ENCODE peak calls at places on chromosomes 3 and 15, in nine cellular contexts. T is HCT116; N is non-pigmented ciliary epithelial cell; Y is A549; X is stimulated activated CD8-positive, alpha-beta memory T cell treated with anti-CD3 and anti-CD28 coated beads, Interleukin-7, amount 100 ng/mL, for 4 hours; P is HS-27A; D is C1 segment of cervical spinal cord; R is NCI-H748 treated with DMSO at 0.1 percent for 48 hours; W is NCI-H1092. G is an unnamed sample.
A peak's percentile ranks its signal among the peaks of the same experiment; 100 is the strongest.

GRCh38 chr3:100615684-100616083 is 6.3 kb downstream of the ADGRG7 start:
- DNase-seq in T (no peak), N (no peak), Y (no peak), X (no peak), P (no peak), D (no peak), R (no peak), W (no peak), G (no peak)

GRCh38 chr3:160129459-160130061 is 95.7 kb upstream of the C3orf80 start:
- DNase-seq in T (no peak), N (peak; percentile 94), Y (peak; percentile 38), X (no peak), P (peak; percentile 27), D (no peak), R (no peak), W (no peak), G (no peak)

GRCh38 chr3:23071306-23071705 is 131.8 kb upstream of the UBE2E2 start:
- DNase-seq in T (no peak), N (no peak), Y (no peak), X (no peak), P (no peak), D (peak; percentile 58), R (no peak), W (no peak), G (no peak)

GRCh38 chr3:8887435-8888295 is 75.6 kb downstream of the RAD18 start:
- DNase-seq in T (no peak), N (no peak), Y (no peak), X (no peak), P (no peak), D (no peak), R (no peak), W (no peak), G (no peak)

GRCh38 chr3:120218981-120219380 is 66.0 kb downstream of the GPR156 start:
- DNase-seq in T (no peak), N (no peak), Y (no peak), X (no peak), P (no peak), D (no peak), R (no peak), W (no peak), G (no peak)

GRCh38 chr3:143302638-143303171 is 183.1 kb downstream of the CHST2 start:
- DNase-seq in T (no peak), N (peak; percentile 36), Y (no peak), X (no peak), P (peak; percentile 77), D (no peak), R (no peak), W (no peak), G (no peak)

GRCh38 chr15:43762824-43763223 is 13.9 kb downstream of the ELL3 start:
- DNase-seq in T (no peak), N (no peak), Y (no peak), X (no peak), P (no peak), D (no peak), R (no peak), W (no peak), G (no peak)

GRCh38 chr15:85886345-85886935 is 91.7 kb upstream of the KLHL25 start:
- DNase-seq in T (no peak), N (no peak), Y (no peak), X (no peak), P (no peak), D (no peak), R (no peak), W (no peak), G (no peak)

GRCh38 chr3:23146163-23146562 is 57.0 kb upstream of the UBE2E2 start:
- DNase-seq in T (no peak), N (no peak), Y (no peak), X (no peak), P (no peak), D (no peak), R (no peak), W (no peak), G (no peak)

GRCh38 chr3:122890077-122890484 is 95.2 kb downstream of the SLC49A4 start:
- DNase-seq in T (no peak), N (peak; percentile 14), Y (no peak), X (no peak), P (no peak), D (peak; percentile 68), R (no peak), W (no peak), G (no peak)

GRCh38 chr3:119660474-119661150 is at the start of gene POPDC2:
- DNase-seq in T (no peak), N (no peak), Y (no peak), X (no peak), P (no peak), D (no peak), R (no peak), W (no peak), G (no peak)

GRCh38 chr15:65981837-65982696 is 112.8 kb downstream of the RAB11A start:
- DNase-seq in T (peak; percentile 15), N (no peak), Y (peak; percentile 70), X (peak; percentile 68), P (no peak), D (no peak), R (peak; percentile 48), W (no peak), G (peak; percentile 39)

GRCh38 chr3:190605385-190605784 is 91.5 kb downstream of the IL1RAP start:
- DNase-seq in T (no peak), N (no peak), Y (no peak), X (no peak), P (no peak), D (no peak), R (no peak), W (no peak), G (no peak)

GRCh38 chr3:133865136-133865855 is 30.4 kb downstream of the RAB6B start:
- DNase-seq in T (no peak), N (no peak), Y (no peak), X (no peak), P (no peak), D (no peak), R (no peak), W (no peak), G (no peak)

GRCh38 chr15:28876131-28876844 is 9.5 kb upstream of the APBA2 start:
- DNase-seq in T (no peak), N (no peak), Y (no peak), X (no peak), P (no peak), D (peak; percentile 40), R (no peak), W (no peak), G (no peak)

GRCh38 chr3:63015614-63016016 is 140.4 kb upstream of the CADPS start:
- DNase-seq in T (no peak), N (no peak), Y (no peak), X (no peak), P (no peak), D (no peak), R (no peak), W (no peak), G (no peak)

GRCh38 chr3:169457807-169458206 is 205.7 kb downstream of the MECOM start:
- DNase-seq in T (no peak), N (no peak), Y (no peak), X (no peak), P (no peak), D (no peak), R (peak; percentile 47), W (no peak), G (no peak)

GRCh38 chr15:55245058-55245457 is 44.6 kb downstream of the RAB27A start:
- DNase-seq in T (no peak), N (no peak), Y (no peak), X (no peak), P (no peak), D (no peak), R (no peak), W (no peak), G (no peak)

GRCh38 chr3:52225452-52226228 is at the start of gene TLR9:
- DNase-seq in T (no peak), N (no peak), Y (no peak), X (no peak), P (no peak), D (no peak), R (no peak), W (no peak), G (no peak)

GRCh38 chr3:176167272-176167671 is 1030.0 kb downstream of the TBL1XR1 start:
- DNase-seq in T (peak; percentile 41), N (no peak), Y (no peak), X (no peak), P (no peak), D (no peak), R (peak; percentile 60), W (no peak), G (no peak)

GRCh38 chr3:27209595-27210264 is 159.5 kb downstream of the NEK10 start:
- DNase-seq in T (no peak), N (no peak), Y (no peak), X (no peak), P (no peak), D (no peak), R (no peak), W (no peak), G (no peak)

GRCh38 chr3:126013742-126014141 is 44.8 kb downstream of the ROPN1B start:
- DNase-seq in T (no peak), N (no peak), Y (no peak), X (no peak), P (no peak), D (no peak), R (no peak), W (no peak), G (peak; percentile 23)

GRCh38 chr15:62403164-62403809 is 238.2 kb upstream of the C2CD4B start:
- DNase-seq in T (no peak), N (peak; percentile 55), Y (no peak), X (no peak), P (peak; percentile 86), D (no peak), R (no peak), W (no peak), G (no peak)

GRCh38 chr3:167066977-167067843 is 312.9 kb downstream of the ZBBX start:
- DNase-seq in T (no peak), N (no peak), Y (no peak), X (no peak), P (no peak), D (no peak), R (peak; percentile 87), W (peak; percentile 40), G (no peak)

GRCh38 chr15:97566957-97567356 is 393.5 kb upstream of the ARRDC4 start:
- DNase-seq in T (no peak), N (no peak), Y (no peak), X (no peak), P (no peak), D (no peak), R (no peak), W (no peak), G (no peak)

GRCh38 chr15:57728436-57728835 is 21.9 kb downstream of the POLR2M start:
- DNase-seq in T (no peak), N (no peak), Y (no peak), X (no peak), P (no peak), D (no peak), R (no peak), W (no peak), G (no peak)

GRCh38 chr3:194756460-194757355 is 71.0 kb downstream of the FAM43A start:
- DNase-seq in T (no peak), N (no peak), Y (no peak), X (no peak), P (no peak), D (peak; percentile 91), R (no peak), W (no peak), G (peak; percentile 41)

GRCh38 chr3:13574798-13575451 is 26.0 kb downstream of the FBLN2 start:
- DNase-seq in T (no peak), N (peak; percentile 24), Y (no peak), X (no peak), P (no peak), D (no peak), R (no peak), W (no peak), G (no peak)

GRCh38 chr3:173588547-173588946 is 191.0 kb downstream of the NLGN1 start:
- DNase-seq in T (no peak), N (no peak), Y (no peak), X (no peak), P (no peak), D (no peak), R (no peak), W (no peak), G (no peak)

GRCh38 chr3:187742351-187743171 is 2.7 kb downstream of the BCL6 start:
- DNase-seq in T (no peak), N (no peak), Y (no peak), X (no peak), P (no peak), D (no peak), R (no peak), W (no peak), G (no peak)

GRCh38 chr3:46922426-46922825 is 44.9 kb downstream of the PTH1R start:
- DNase-seq in T (no peak), N (no peak), Y (no peak), X (no peak), P (no peak), D (no peak), R (no peak), W (no peak), G (no peak)

G was measured in activated naive CD4-positive, alpha-beta T cell treated with anti-CD3 and anti-CD28 coated beads, Interleukin-2, amount 50 U/mL, for 72 hours.